ENCODE peak calls at places on chromosomes 11 and 22, in four cellular contexts. C is activated T-helper 1 cell treated with Interleukin-2 at 50 U/mL for 16 hours, S is left cardiac atrium, K is GM20000. X is an unnamed sample.

GRCh38 chr11:44388828-44389645 is 79.1 kb upstream of the ALX4 start:
- DNase-seq in S (no peak), K (no peak), C (no peak), X (no peak)

GRCh38 chr11:130512662-130513061 is 64.2 kb downstream of the ADAMTS15 start:
- DNase-seq in K (no peak), C (no peak), S (no peak), X (no peak)

GRCh38 chr11:77779935-77780334 is 40.6 kb downstream of the RSF1 start:
- DNase-seq in K (no peak), C (no peak), S (no peak), X (no peak)

GRCh38 chr22:37633693-37634504 is 5.6 kb upstream of the SH3BP1 start:
- DNase-seq in C (no peak), K (peak), S (peak), X (peak)

GRCh38 chr11:76166314-76166713 is 40.0 kb downstream of the WNT11 start:
- DNase-seq in K (no peak), C (no peak), S (no peak), X (no peak)

GRCh38 chr22:39247379-39247778 is 2.6 kb upstream of the PDGFB start:
- DNase-seq in K (no peak), S (no peak), C (no peak), X (no peak)

GRCh38 chr22:46417268-46417580 is 81.7 kb downstream of the TRMU start:
- DNase-seq in K (no peak), C (no peak), S (no peak), X (no peak)

GRCh38 chr22:39908737-39909136 is 7.9 kb downstream of the GRAP2 start:
- DNase-seq in C (no peak), K (no peak), S (no peak), X (no peak)